ENCODE peak calls at places on chromosomes 4 and X, in seven cellular contexts. V, H, A, L, G, J and U are unnamed samples.

GRCh38 chr4:78061939-78062603 is 4.9 kb downstream of the FRAS1 start:
- DNase-seq in V (no peak), L (no peak), A (no peak), J (no peak), G (no peak), H (no peak), U (no peak)

GRCh38 chr4:47837582-47838294 is at the start of gene CORIN:
- DNase-seq in V (no peak), J (no peak), G (no peak), L (no peak), A (no peak), H (peak; percentile 17), U (no peak)

GRCh38 chr4:3838437-3839380 is 72.5 kb downstream of the ADRA2C start:
- DNase-seq in V (no peak), J (no peak), H (no peak), A (no peak), L (no peak), G (no peak), U (no peak)

GRCh38 chrX:125765347-125765746 is 400.7 kb downstream of the DCAF12L2 start:
- DNase-seq in L (no peak), V (no peak), A (no peak), G (no peak), J (no peak), H (no peak), U (no peak)

GRCh38 chr4:41424541-41424940 is 113.4 kb upstream of the LIMCH1 start:
- DNase-seq in V (no peak), G (no peak), A (no peak), J (no peak), H (no peak), L (no peak), U (no peak)

GRCh38 chr4:140237616-140238352 is 83.8 kb upstream of the MAML3 start:
- DNase-seq in V (peak; percentile 45), L (no peak), H (peak; percentile 86), J (peak; percentile 54), A (no peak), G (peak; percentile 81), U (peak; percentile 73)

GRCh38 chrX:48814722-48815121 is 11.6 kb upstream of the ERAS start:
- DNase-seq in G (no peak), V (no peak), L (no peak), H (no peak), A (no peak), J (no peak), U (no peak)

GRCh38 chr4:182219400-182219799 is 23.8 kb upstream of the TENM3 start:
- DNase-seq in G (no peak), H (no peak), L (no peak), V (no peak), J (no peak), A (no peak), U (no peak)

GRCh38 chr4:53049528-53049927 is 187.4 kb downstream of the RASL11B start:
- DNase-seq in V (no peak), J (no peak), H (no peak), A (no peak), G (no peak), L (no peak), U (no peak)

GRCh38 chrX:8939344-8939743 is 94.6 kb downstream of the FAM9B start:
- DNase-seq in J (no peak), G (no peak), V (peak; percentile 3), A (no peak), H (no peak), L (no peak), U (no peak)

GRCh38 chr4:79413486-79413885 is 5.5 kb upstream of the GK2 start:
- DNase-seq in G (no peak), A (no peak), V (no peak), L (no peak), J (no peak), H (no peak), U (no peak)

GRCh38 chrX:55253528-55253927 is 11.2 kb downstream of the PAGE3 start:
- DNase-seq in G (no peak), L (no peak), J (no peak), V (no peak), A (no peak), H (no peak), U (no peak)

GRCh38 chr4:80090101-80090500 is 17.1 kb upstream of the ANTXR2 start:
- DNase-seq in G (no peak), A (no peak), H (no peak), J (no peak), L (no peak), V (no peak), U (no peak)

DNA sequence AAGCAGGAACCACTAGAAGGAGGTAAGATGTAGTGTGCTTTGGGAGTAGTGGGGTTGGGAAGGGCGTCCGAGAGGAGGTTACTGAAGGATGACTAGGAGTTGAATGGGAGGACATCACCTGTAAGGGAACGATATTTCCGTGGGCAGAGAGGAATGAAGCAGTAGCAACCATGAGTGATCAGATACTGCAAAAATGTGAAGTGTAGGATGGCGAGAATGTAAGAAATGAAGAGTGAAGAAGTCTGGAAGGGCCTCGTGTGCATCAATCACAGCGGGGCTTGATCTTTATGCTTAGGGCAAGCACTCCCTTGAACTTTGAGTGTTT is 594 bp downstream of the MSMO1 start:
- DNase-seq in H (no peak), L (peak; percentile 11), V (no peak), G (no peak), J (no peak), A (no peak), U (no peak)
- TF ChIP-seq POLR2A in H (no peak), L (no peak), V (no peak), G (no peak), J (no peak), A (no peak), U (no peak)

GRCh38 chrX:47581731-47582647 is at the start of gene TIMP1:
- DNase-seq in A (peak; percentile 75), L (peak; percentile 88), V (peak; percentile 94), G (peak; percentile 91), J (peak; percentile 79), H (peak; percentile 96), U (peak; percentile 97)

GRCh38 chrX:47585273-47585672 is 3.0 kb downstream of the TIMP1 start:
- DNase-seq in H (no peak), J (no peak), G (no peak), L (no peak), V (no peak), A (no peak), U (peak; percentile 81)

GRCh38 chrX:47586043-47586787 is 4.0 kb downstream of the TIMP1 start:
- DNase-seq in V (no peak), A (no peak), J (no peak), L (no peak), H (no peak), G (no peak), U (peak; percentile 71)

GRCh38 chrX:47584714-47585113 is 2.5 kb downstream of the TIMP1 start:
- DNase-seq in L (no peak), A (no peak), H (no peak), G (no peak), V (no peak), J (no peak), U (no peak)

GRCh38 chrX:47583240-47583861 is 1.1 kb downstream of the TIMP1 start:
- DNase-seq in V (no peak), A (no peak), H (no peak), J (no peak), L (no peak), G (no peak), U (peak; percentile 83)
- H3K4me3 ChIP-seq in V (peak overlapping the region; percentile 61), A (peak overlapping the region; percentile 59), H (peak overlapping the region; percentile 51), J (peak overlapping the region; percentile 51), L (no peak overlapping the region), G (peak overlapping the region; percentile 45), U (no peak overlapping the region)

GRCh38 chr4:153486281-153487151 is 20.4 kb downstream of the TMEM131L start:
- DNase-seq in G (no peak), J (peak; percentile 63), A (peak; percentile 74), L (peak; percentile 52), V (no peak), H (peak; percentile 39), U (peak; percentile 64)
- TF ChIP-seq POLR2A in G (no peak), J (no peak), A (no peak), L (no peak), V (no peak), H (no peak), U (no peak)

DNA sequence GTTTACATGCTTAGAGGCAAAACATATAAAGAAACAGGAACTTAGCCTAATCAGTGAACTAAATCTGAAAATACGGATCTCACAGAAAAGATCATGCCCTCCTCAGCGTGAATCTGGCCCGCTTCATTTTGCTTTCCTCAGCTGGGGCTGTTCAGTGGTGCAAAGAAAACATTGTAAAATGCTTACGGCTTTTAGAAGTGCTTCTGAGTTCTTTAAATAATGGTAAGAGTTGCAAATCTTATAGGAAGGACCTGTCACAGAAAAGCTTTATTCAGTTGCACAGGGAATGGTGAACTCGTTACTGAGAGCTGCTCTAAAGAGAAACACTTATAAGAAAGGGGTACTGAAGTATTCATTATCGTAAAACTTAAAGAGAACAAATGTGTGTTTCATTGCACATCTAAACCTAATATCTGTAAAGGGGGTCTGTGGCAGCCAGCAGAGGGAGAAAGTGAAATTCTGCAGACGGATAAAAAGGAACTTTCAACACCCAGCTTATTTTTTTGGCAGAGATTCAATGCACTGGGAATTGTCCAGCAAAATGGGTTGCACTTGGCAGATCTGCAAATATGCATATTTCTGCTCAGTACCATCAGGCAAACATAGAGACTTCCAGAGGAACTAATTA is 139.2 kb upstream of the ANK2 start:
- DNase-seq in A (no peak), L (no peak), G (no peak), V (peak; percentile 29), H (no peak), J (no peak), U (no peak)
- H3K4me3 ChIP-seq in A (no peak overlapping the region), L (no peak overlapping the region), G (peak overlapping the region; percentile 21), V (peak overlapping the region; percentile 35), H (peak overlapping the region; percentile 19), J (peak overlapping the region; percentile 24), U (no peak overlapping the region)

DNA sequence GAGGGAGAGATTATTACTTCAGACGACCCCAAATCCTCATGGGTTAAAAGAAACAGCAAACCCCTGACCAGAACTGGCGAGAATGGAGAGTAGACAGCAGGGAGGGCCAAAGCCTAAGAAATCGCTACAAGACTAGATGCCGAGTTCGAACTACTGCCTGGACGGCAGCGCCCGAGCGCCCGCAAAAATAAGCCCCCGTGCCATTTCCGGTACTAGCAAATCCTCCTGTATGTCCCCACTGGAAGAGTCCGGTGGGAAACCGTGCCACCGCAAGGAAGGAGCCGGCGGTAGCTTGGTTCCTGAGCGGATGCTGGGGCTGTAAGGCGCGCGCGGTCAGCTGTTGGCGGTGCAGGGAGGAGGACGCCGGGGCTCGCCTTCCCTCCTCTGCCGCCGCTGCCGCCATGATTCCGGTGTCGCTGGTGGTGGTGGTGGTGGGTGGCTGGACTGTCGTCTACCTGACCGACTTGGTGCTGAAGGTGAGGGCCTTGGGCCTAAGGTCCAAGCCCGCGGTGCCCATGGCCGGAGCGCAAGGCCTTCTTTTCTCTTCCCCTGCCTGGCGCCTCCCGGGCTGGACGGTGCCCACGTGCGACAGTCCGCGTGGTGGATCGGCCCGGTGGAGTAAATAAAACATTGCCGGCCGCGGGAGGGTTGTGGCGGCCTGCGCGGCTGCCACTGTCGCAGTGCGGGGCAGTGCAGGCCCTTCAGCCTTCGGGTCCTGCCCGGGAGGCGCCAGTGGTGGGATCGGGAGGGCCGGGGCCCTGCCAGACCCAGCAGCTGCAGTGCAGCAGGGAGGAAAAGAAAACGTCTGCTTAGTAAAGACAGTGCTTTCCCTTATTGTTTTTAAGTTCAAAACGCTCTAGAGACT is at the start of gene MBTPS2:
- DNase-seq in A (peak; percentile 73), H (peak; percentile 80), V (peak; percentile 81), L (peak; percentile 92), G (peak; percentile 89), J (peak; percentile 79), U (peak; percentile 95)
- TF ChIP-seq POLR2A in A (no peak), H (no peak), V (peak; percentile 58), L (peak; percentile 49), G (peak; percentile 51), J (no peak), U (no peak)